ENCODE peak calls at places on chromosomes 4 and X, in nine cellular contexts. M is IMR-90, K is neural progenitor cell, F is pancreas, D is foreskin fibroblast, S is BE2C, P is spleen, G is fibroblast of pulmonary artery, J is progenitor cell of endocrine pancreas. R is an unnamed sample.

GRCh38 chr4:38872620-38873019 is 5.0 kb downstream of the FAM114A1 start:
- DNase-seq in M (peak), K (no peak), F (peak), D (peak), S (no peak), P (no peak), G (no peak), J (no peak), R (peak)

GRCh38 chr4:11487876-11488545 is 59.3 kb upstream of the HS3ST1 start:
- DNase-seq in M (no peak), K (no peak), F (no peak), D (peak), S (no peak), P (no peak), G (peak), J (no peak), R (no peak)

GRCh38 chr4:155780773-155781172 is 22.0 kb downstream of the GUCY1B1 start:
- DNase-seq in M (peak), K (no peak), F (no peak), D (peak), S (no peak), P (no peak), G (no peak), J (no peak), R (no peak)

GRCh38 chr4:82629238-82630000 is 67.6 kb upstream of the TMEM150C start:
- DNase-seq in M (peak), K (no peak), F (no peak), D (peak), S (no peak), P (no peak), G (peak), J (no peak), R (no peak)

GRCh38 chrX:109783712-109784109 is 50.7 kb upstream of the ACSL4 start:
- DNase-seq in M (no peak), K (no peak), F (peak), D (no peak), S (no peak), P (no peak), G (peak), J (no peak), R (no peak)

GRCh38 chr4:175412161-175412560 is 399.9 kb downstream of the GPM6A start:
- DNase-seq in M (peak), K (no peak), F (no peak), D (peak), S (no peak), P (no peak), G (peak), J (no peak), R (no peak)

GRCh38 chr4:6463311-6464289 is 8.8 kb downstream of the PPP2R2C start:
- DNase-seq in M (no peak), K (peak), F (no peak), D (no peak), S (no peak), P (peak), G (no peak), J (peak), R (no peak)

GRCh38 chrX:150573702-150574101 is 5.3 kb downstream of the MTM1 start:
- DNase-seq in M (no peak), K (no peak), F (no peak), D (no peak), S (no peak), P (peak), G (no peak), J (no peak), R (no peak)

GRCh38 chrX:12469296-12469695 is 321.9 kb upstream of the PRPS2 start:
- DNase-seq in M (no peak), K (no peak), F (no peak), D (no peak), S (no peak), P (no peak), G (no peak), J (no peak), R (no peak)

GRCh38 chr4:41359069-41359769 is 102.5 kb downstream of the UCHL1 start:
- DNase-seq in M (no peak), K (peak), F (no peak), D (no peak), S (peak), P (peak), G (no peak), J (no peak), R (no peak)

GRCh38 chrX:124033821-124034220 is 72.3 kb downstream of the STAG2 start:
- DNase-seq in M (peak), K (no peak), F (no peak), D (peak), S (no peak), P (no peak), G (peak), J (no peak), R (no peak)

GRCh38 chr4:19030048-19030447 is 1008.5 kb upstream of the LCORL start:
- DNase-seq in M (peak), K (peak), F (no peak), D (no peak), S (no peak), P (no peak), G (peak), J (no peak), R (no peak)

GRCh38 chrX:53319614-53320542 is 38.5 kb upstream of the IQSEC2 start:
- DNase-seq in M (no peak), K (peak), F (no peak), D (peak), S (no peak), P (no peak), G (no peak), J (no peak), R (no peak)

GRCh38 chr4:28146191-28146590 is 1285.5 kb downstream of the STIM2 start:
- DNase-seq in M (no peak), K (no peak), F (no peak), D (no peak), S (no peak), P (no peak), G (no peak), J (no peak), R (no peak)

GRCh38 chr4:78629991-78630541 is 78.5 kb downstream of the ANXA3 start:
- DNase-seq in M (no peak), K (no peak), F (peak), D (no peak), S (peak), P (no peak), G (no peak), J (no peak), R (no peak)

GRCh38 chr4:81504685-81505598 is 33.2 kb upstream of the RASGEF1B start:
- DNase-seq in M (no peak), K (no peak), F (no peak), D (no peak), S (no peak), P (peak), G (no peak), J (no peak), R (no peak)

GRCh38 chrX:147735364-147735763 is 176.4 kb upstream of the FMR1 start:
- DNase-seq in M (no peak), K (no peak), F (no peak), D (no peak), S (no peak), P (no peak), G (no peak), J (no peak), R (no peak)

GRCh38 chrX:72536542-72536941 is 36.1 kb downstream of the HDAC8 start:
- DNase-seq in M (no peak), K (no peak), F (no peak), D (no peak), S (no peak), P (no peak), G (no peak), J (no peak), R (no peak)

GRCh38 chr4:140081582-140082398 is 72.2 kb downstream of the MAML3 start:
- DNase-seq in M (no peak), K (no peak), F (no peak), D (no peak), S (no peak), P (no peak), G (no peak), J (no peak), R (no peak)

GRCh38 chr4:1055721-1056590 is 44.5 kb downstream of the FGFRL1 start:
- DNase-seq in M (peak), K (peak), F (peak), D (peak), S (peak), P (peak), G (peak), J (no peak), R (no peak)

GRCh38 chrX:16148896-16149295 is 18.4 kb upstream of the MAGEB17 start:
- DNase-seq in M (no peak), K (no peak), F (no peak), D (no peak), S (no peak), P (no peak), G (no peak), J (no peak), R (no peak)

GRCh38 chrX:9928083-9928482 is 39.1 kb upstream of the CLDN34 start:
- DNase-seq in M (peak), K (peak), F (no peak), D (no peak), S (no peak), P (no peak), G (no peak), J (no peak), R (no peak)

GRCh38 chrX:147958316-147958715 is 22.8 kb upstream of the FMR1NB start:
- DNase-seq in M (peak), K (no peak), F (no peak), D (peak), S (no peak), P (no peak), G (peak), J (no peak), R (peak)

GRCh38 chrX:49187028-49187394 is 838 bp upstream of the PRICKLE3 start:
- DNase-seq in M (no peak), K (no peak), F (no peak), D (no peak), S (no peak), P (peak), G (no peak), J (no peak), R (no peak)

GRCh38 chr4:170672571-170672970 is 582.8 kb upstream of the AADAT start:
- DNase-seq in M (peak), K (no peak), F (no peak), D (peak), S (no peak), P (no peak), G (peak), J (no peak), R (no peak)

GRCh38 chr4:2287594-2287915 is 25.6 kb upstream of the MXD4 start:
- DNase-seq in M (no peak), K (no peak), F (no peak), D (no peak), S (peak), P (peak), G (no peak), J (no peak), R (no peak)

GRCh38 chr4:96183630-96184029 is 343.7 kb downstream of the PDHA2 start:
- DNase-seq in M (no peak), K (no peak), F (no peak), D (no peak), S (no peak), P (no peak), G (no peak), J (no peak), R (no peak)

GRCh38 chrX:42248226-42248625 is 324.9 kb upstream of the CASK start:
- DNase-seq in M (no peak), K (no peak), F (no peak), D (no peak), S (no peak), P (no peak), G (peak), J (no peak), R (no peak)

GRCh38 chr4:138192113-138192512 is 50.0 kb downstream of the SLC7A11 start:
- DNase-seq in M (peak), K (no peak), F (no peak), D (peak), S (no peak), P (no peak), G (no peak), J (no peak), R (no peak)

GRCh38 chrX:136953867-136954787 is 73.6 kb upstream of the RBMX start:
- DNase-seq in M (peak), K (peak), F (peak), D (peak), S (peak), P (no peak), G (peak), J (no peak), R (peak)

GRCh38 chrX:74343970-74344622 is 40.1 kb downstream of the ZCCHC13 start:
- DNase-seq in M (peak), K (peak), F (peak), D (peak), S (peak), P (no peak), G (peak), J (peak), R (peak)
- TF ChIP-seq CTCF in M (peak), K (peak), F (peak), D (peak), S (peak), P (no peak), G (peak), J (peak), R (peak)

GRCh38 chrX:74490249-74490648 is 69.0 kb downstream of the SLC16A2 start:
- DNase-seq in M (no peak), K (no peak), F (no peak), D (no peak), S (no peak), P (no peak), G (no peak), J (no peak), R (no peak)

GRCh38 chrX:74493806-74494205 is 72.5 kb downstream of the SLC16A2 start:
- DNase-seq in M (no peak), K (peak), F (no peak), D (no peak), S (no peak), P (no peak), G (no peak), J (no peak), R (no peak)

GRCh38 chrX:74492720-74493201 is 71.5 kb downstream of the SLC16A2 start:
- DNase-seq in M (no peak), K (peak), F (no peak), D (peak), S (peak), P (no peak), G (peak), J (no peak), R (no peak)
- TF ChIP-seq CTCF in M (peak), K (peak), F (no peak), D (no peak), S (peak), P (no peak), G (peak), J (peak), R (peak)

GRCh38 chr4:110869862-110870577 is 247.1 kb upstream of the PITX2 start:
- DNase-seq in M (peak), K (no peak), F (no peak), D (peak), S (no peak), P (no peak), G (no peak), J (no peak), R (no peak)
- TF ChIP-seq CTCF in M (no peak), K (no peak), F (no peak), D (no peak), S (no peak), P (no peak), G (no peak), J (no peak), R (no peak)

GRCh38 chr4:157170321-157170720 is 50.2 kb upstream of the GRIA2 start:
- DNase-seq in M (peak), K (no peak), F (no peak), D (peak), S (no peak), P (no peak), G (peak), J (no peak), R (no peak)

DNA sequence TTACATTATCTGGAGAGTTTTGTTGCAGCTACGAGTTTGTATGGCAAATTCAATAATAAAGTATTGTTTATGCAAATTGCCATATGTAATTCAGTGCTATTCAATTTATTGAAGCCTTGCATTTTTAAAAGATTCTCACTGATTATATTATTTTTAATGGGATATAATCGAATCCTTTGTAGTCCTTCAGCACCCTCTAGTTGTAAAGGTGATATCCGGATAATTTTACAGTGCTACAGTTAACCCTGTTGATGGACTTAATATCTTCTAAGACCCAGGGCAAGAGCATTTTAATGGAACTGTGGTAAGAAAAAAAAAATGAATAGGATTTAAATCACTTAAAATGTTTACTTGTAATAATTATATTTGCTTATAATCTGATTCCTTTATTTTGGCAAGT is 48.5 kb upstream of the GRIA2 start:
- DNase-seq in M (peak), K (no peak), F (no peak), D (peak), S (no peak), P (no peak), G (peak), J (no peak), R (no peak)
- TF ChIP-seq CTCF in M (peak), K (no peak), F (no peak), D (peak), S (no peak), P (no peak), G (peak), J (no peak), R (peak)

DNA sequence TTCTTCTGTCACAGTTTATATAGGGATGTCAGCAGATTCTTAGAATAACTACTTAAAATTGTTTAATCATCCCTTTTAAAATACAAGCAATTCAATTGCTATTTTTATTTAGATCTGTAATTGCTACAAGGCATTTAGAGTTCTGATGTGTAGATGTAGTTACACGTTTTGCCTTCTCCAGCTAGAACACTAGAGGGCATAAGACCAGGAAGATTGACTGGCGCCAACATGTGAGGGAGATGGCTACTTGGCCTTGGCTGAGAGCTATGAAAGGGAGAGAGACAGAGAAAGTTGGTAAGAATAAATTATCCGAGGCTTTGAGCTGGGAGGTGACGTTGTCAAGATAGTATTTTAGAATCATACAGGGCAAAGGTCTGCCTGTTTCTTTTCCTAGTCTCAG is 563.7 kb upstream of the PRKX start:
- DNase-seq in M (no peak), K (no peak), F (no peak), D (no peak), S (no peak), P (no peak), G (no peak), J (no peak), R (no peak)
- TF ChIP-seq CTCF in M (no peak), K (peak), F (no peak), D (no peak), S (no peak), P (no peak), G (no peak), J (peak), R (no peak)

DNA sequence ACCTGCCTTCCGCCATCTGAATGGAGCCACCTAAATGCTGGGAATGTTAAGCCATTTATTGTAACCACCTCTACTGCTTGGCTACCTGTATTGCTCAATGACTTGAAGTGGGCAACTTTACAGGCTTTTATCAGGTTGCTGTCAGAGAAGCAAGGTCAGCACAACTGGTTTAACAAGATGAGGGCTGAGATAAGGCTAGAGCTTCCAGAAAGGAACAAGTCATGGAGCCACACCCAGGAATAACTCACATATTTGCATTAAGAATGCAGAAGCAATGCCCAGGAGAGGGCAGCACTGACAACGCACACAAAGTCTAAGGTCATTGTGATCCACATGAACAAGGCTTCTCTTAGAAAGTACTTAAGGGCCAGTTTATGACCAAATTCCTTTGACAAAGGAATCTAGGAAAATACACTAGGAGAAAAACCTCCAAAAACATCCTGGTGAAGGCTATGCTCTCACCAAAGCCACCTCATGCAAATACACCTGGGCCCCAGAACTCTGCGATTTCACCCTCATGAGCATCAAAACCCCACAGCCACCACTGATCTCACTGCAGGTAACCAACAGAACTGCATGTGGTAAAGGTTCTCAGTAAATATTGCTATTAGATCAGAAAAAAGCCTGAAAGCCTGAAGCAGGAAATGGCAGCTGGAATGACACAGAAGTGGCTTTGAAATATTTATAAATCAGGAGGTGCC is 15.0 kb upstream of the STS start:
- DNase-seq in M (peak), K (peak), F (peak), D (peak), S (peak), P (no peak), G (peak), J (peak), R (no peak)
- TF ChIP-seq CTCF in M (peak), K (peak), F (peak), D (peak), S (peak), P (no peak), G (peak), J (peak), R (peak)